ENCODE peak calls at places on chromosomes 11 and 22, in four cellular contexts. I is foreskin fibroblast, E is activated B cell treated with CpG ODN at 0.5 μM for 24 hours, Y is esophagus muscularis mucosa. Z is an unnamed sample.
A peak's percentile ranks its signal among the peaks of the same experiment; 100 is the strongest.

GRCh38 chr11:82865841-82866240 is 34.4 kb downstream of the PRCP start:
- DNase-seq in I (peak; percentile 42), E (no peak), Y (no peak), Z (no peak)

GRCh38 chr22:20764729-20765128 is 9.2 kb upstream of the SERPIND1 start:
- DNase-seq in I (no peak), E (no peak), Y (no peak), Z (no peak)

GRCh38 chr11:33703771-33704170 is 3.1 kb upstream of the C11orf91 start:
- DNase-seq in I (no peak), E (no peak), Y (no peak), Z (peak; percentile 82)

GRCh38 chr22:29071261-29072045 is 1.4 kb upstream of the KREMEN1 start:
- DNase-seq in I (no peak), E (peak; percentile 30), Y (no peak), Z (peak; percentile 93)

GRCh38 chr22:20025401-20026203 is 4.7 kb downstream of the TANGO2 start:
- DNase-seq in I (no peak), E (no peak), Y (no peak), Z (no peak)

GRCh38 chr11:69151811-69152210 is 3.9 kb upstream of the SMIM38 start:
- DNase-seq in I (no peak), E (no peak), Y (no peak), Z (no peak)

GRCh38 chr22:27581241-27581640 is 220.3 kb downstream of the MN1 start:
- DNase-seq in I (no peak), E (no peak), Y (no peak), Z (no peak)

GRCh38 chr11:74023291-74023690 is 14.4 kb upstream of the UCP3 start:
- DNase-seq in I (no peak), E (no peak), Y (no peak), Z (no peak)

GRCh38 chr11:113954235-113954634 is 20.7 kb upstream of the HTR3A start:
- DNase-seq in I (no peak), E (no peak), Y (no peak), Z (no peak)

GRCh38 chr11:34997872-34998548 is 81.6 kb downstream of the PDHX start:
- DNase-seq in I (no peak), E (no peak), Y (no peak), Z (no peak)

GRCh38 chr22:19041403-19042074 is 80.7 kb downstream of the DGCR2 start:
- DNase-seq in I (no peak), E (no peak), Y (no peak), Z (no peak)

GRCh38 chr11:77181226-77181625 is 53.2 kb downstream of the MYO7A start:
- DNase-seq in I (no peak), E (no peak), Y (no peak), Z (peak; percentile 63)

GRCh38 chr11:76770642-76771445 is 12.3 kb upstream of the TSKU start:
- DNase-seq in I (peak; percentile 87), E (no peak), Y (peak; percentile 94), Z (no peak)

GRCh38 chr11:94513091-94513490 is 830 bp downstream of the C11orf97 start:
- DNase-seq in I (no peak), E (no peak), Y (no peak), Z (no peak)

GRCh38 chr22:25643232-25644000 is 78.9 kb downstream of the GRK3 start:
- DNase-seq in I (no peak), E (no peak), Y (no peak), Z (no peak)

GRCh38 chr11:35179466-35180135 is 40.6 kb downstream of the CD44 start:
- DNase-seq in I (no peak), E (no peak), Y (no peak), Z (no peak)

GRCh38 chr22:39994566-39995345 is at the start of gene FAM83F:
- DNase-seq in I (no peak), E (peak; percentile 48), Y (no peak), Z (peak; percentile 90)

GRCh38 chr22:45518580-45518991 is 15.9 kb downstream of the FBLN1 start:
- DNase-seq in I (peak; percentile 28), E (no peak), Y (no peak), Z (no peak)

GRCh38 chr22:45521178-45521577 is 18.5 kb downstream of the FBLN1 start:
- DNase-seq in I (no peak), E (no peak), Y (no peak), Z (no peak)

GRCh38 chr22:45516163-45516562 is 13.5 kb downstream of the FBLN1 start:
- DNase-seq in I (no peak), E (no peak), Y (no peak), Z (no peak)

GRCh38 chr22:45515678-45516077 is 13.0 kb downstream of the FBLN1 start:
- DNase-seq in I (no peak), E (no peak), Y (no peak), Z (no peak)

GRCh38 chr22:45516923-45517675 is 14.4 kb downstream of the FBLN1 start:
- DNase-seq in I (peak; percentile 51), E (no peak), Y (no peak), Z (no peak)
- TF ChIP-seq CTCF in I (no peak), E (no peak), Y (no peak), Z (no peak)

GRCh38 chr22:47445212-47445611 is 682.8 kb downstream of the TBC1D22A start:
- DNase-seq in I (no peak), E (no peak), Y (peak; percentile 85), Z (no peak)

GRCh38 chr22:47445716-47446290 is 683.4 kb downstream of the TBC1D22A start:
- DNase-seq in I (no peak), E (no peak), Y (peak; percentile 64), Z (no peak)

GRCh38 chr22:47444746-47445065 is 682.3 kb downstream of the TBC1D22A start:
- DNase-seq in I (no peak), E (no peak), Y (no peak), Z (no peak)

GRCh38 chr22:47446821-47447810 is 684.7 kb downstream of the TBC1D22A start:
- DNase-seq in I (no peak), E (no peak), Y (peak; percentile 89), Z (peak; percentile 36)

DNA sequence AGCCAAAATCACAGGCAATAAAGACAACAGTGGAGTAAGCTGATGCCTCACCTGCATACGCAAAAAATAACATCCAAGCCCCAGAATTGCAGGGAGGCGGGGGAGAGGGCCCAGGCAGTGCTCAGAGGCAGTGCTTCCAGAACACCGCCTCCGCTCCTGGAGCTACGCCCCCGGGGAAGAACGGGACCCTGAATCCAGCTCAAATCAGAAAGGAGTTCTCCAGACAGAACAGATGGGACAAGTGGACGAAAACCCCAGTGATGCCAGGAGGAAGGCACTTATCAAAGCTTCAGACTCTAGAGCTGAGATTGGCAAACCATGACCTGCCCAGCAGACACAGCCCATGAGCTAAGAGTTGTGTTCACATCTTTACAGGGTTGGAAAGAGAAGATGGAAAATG is 683.9 kb downstream of the TBC1D22A start:
- DNase-seq in I (no peak), E (no peak), Y (peak; percentile 85), Z (no peak)
- TF ChIP-seq CTCF in I (no peak), E (no peak), Y (no peak), Z (no peak)

DNA sequence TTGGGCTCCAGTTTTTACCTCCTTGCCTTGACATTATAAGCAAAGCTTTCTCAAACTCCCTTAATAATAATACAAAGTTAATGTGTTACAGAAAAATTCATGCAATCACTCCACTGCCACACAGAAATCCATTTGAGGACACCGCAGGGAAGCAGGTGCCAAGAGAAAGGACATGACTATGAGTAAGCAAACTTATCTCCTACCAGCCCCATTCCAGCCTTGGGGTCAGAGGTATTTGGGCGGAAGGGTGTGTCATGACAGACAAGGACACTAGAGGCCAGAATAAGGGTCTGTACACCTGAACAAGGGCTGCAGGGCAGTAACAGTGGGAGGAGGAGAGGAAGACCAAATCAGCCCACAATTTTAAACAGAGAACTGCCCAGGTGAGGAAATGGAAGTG is 5.9 kb downstream of the GNG3 start:
- DNase-seq in I (no peak), E (no peak), Y (no peak), Z (peak; percentile 66)
- TF ChIP-seq CTCF in I (no peak), E (no peak), Y (no peak), Z (no peak)

GRCh38 chr11:118353084-118353710 is 6.2 kb upstream of the UBE4A start:
- DNase-seq in I (no peak), E (no peak), Y (no peak), Z (no peak)
- TF ChIP-seq CTCF in I (peak; percentile 18), E (peak; percentile 40), Y (peak; percentile 57), Z (peak; percentile 35)